ENCODE peak calls at places on chromosomes 3 and 15, in ten cellular contexts. W, V, D, Y, P, Q, Z, E, B and C are unnamed samples.

GRCh38 chr3:15693340-15693739 is 91.8 kb downstream of the BTD start:
- DNase-seq in W (no peak), V (no peak), D (peak; percentile 41), Y (no peak), P (no peak), Q (no peak), Z (no peak), E (no peak), B (peak; percentile 25), C (peak; percentile 31)

GRCh38 chr15:75024102-75024636 is 779 bp downstream of the PPCDC start:
- DNase-seq in W (no peak), V (no peak), D (peak; percentile 43), Y (no peak), P (no peak), Q (peak; percentile 60), Z (no peak), E (peak; percentile 48), B (peak; percentile 43), C (peak; percentile 39)

GRCh38 chr15:76336254-76337046 is at the start of gene ISL2:
- DNase-seq in W (no peak), V (peak; percentile 61), D (peak; percentile 96), Y (peak; percentile 35), P (peak; percentile 83), Q (peak; percentile 97), Z (no peak), E (peak; percentile 64), B (peak; percentile 89), C (peak; percentile 78)

GRCh38 chr3:148191966-148192365 is 505.7 kb upstream of the AGTR1 start:
- DNase-seq in W (no peak), V (no peak), D (no peak), Y (no peak), P (no peak), Q (no peak), Z (no peak), E (no peak), B (no peak), C (no peak)

GRCh38 chr3:141049681-141050080 is 1.5 kb upstream of the SPSB4 start:
- DNase-seq in W (no peak), V (no peak), D (peak; percentile 24), Y (no peak), P (peak; percentile 16), Q (peak; percentile 29), Z (no peak), E (no peak), B (no peak), C (no peak)

GRCh38 chr15:91484141-91484540 is 369.4 kb upstream of the SLCO3A1 start:
- DNase-seq in W (no peak), V (no peak), D (no peak), Y (no peak), P (no peak), Q (no peak), Z (no peak), E (no peak), B (no peak), C (no peak)

GRCh38 chr3:188220988-188221818 is 67.2 kb downstream of the LPP start:
- DNase-seq in W (no peak), V (no peak), D (peak; percentile 80), Y (no peak), P (no peak), Q (peak; percentile 98), Z (no peak), E (no peak), B (peak; percentile 67), C (peak; percentile 83)

GRCh38 chr3:32934150-32934742 is 17.2 kb upstream of the CCR4 start:
- DNase-seq in W (no peak), V (no peak), D (peak; percentile 48), Y (no peak), P (no peak), Q (no peak), Z (no peak), E (no peak), B (peak; percentile 40), C (peak; percentile 9)

GRCh38 chr3:133711013-133711412 is 35.2 kb upstream of the TF start:
- DNase-seq in W (no peak), V (no peak), D (no peak), Y (no peak), P (no peak), Q (no peak), Z (no peak), E (no peak), B (no peak), C (no peak)

GRCh38 chr3:58063022-58063421 is 54.8 kb downstream of the FLNB start:
- DNase-seq in W (no peak), V (no peak), D (no peak), Y (no peak), P (no peak), Q (no peak), Z (no peak), E (no peak), B (no peak), C (no peak)

GRCh38 chr3:127420355-127420655 is 132.5 kb upstream of the PRR20G start:
- DNase-seq in W (no peak), V (no peak), D (no peak), Y (no peak), P (no peak), Q (no peak), Z (no peak), E (no peak), B (no peak), C (no peak)

GRCh38 chr15:61549727-61550126 is 320.6 kb upstream of the RORA start:
- DNase-seq in W (no peak), V (no peak), D (no peak), Y (no peak), P (no peak), Q (no peak), Z (no peak), E (no peak), B (no peak), C (no peak)

GRCh38 chr3:45923755-45924154 is 19.5 kb upstream of the CXCR6 start:
- DNase-seq in W (no peak), V (no peak), D (peak; percentile 66), Y (no peak), P (no peak), Q (peak; percentile 69), Z (no peak), E (no peak), B (peak; percentile 16), C (peak; percentile 34)

GRCh38 chr3:42819351-42819965 is 10.2 kb downstream of the ACKR2 start:
- DNase-seq in W (no peak), V (no peak), D (peak; percentile 22), Y (no peak), P (no peak), Q (no peak), Z (no peak), E (no peak), B (no peak), C (no peak)

GRCh38 chr3:42575137-42575741 is 6.5 kb downstream of the SEC22C start:
- DNase-seq in W (no peak), V (no peak), D (no peak), Y (no peak), P (no peak), Q (no peak), Z (no peak), E (no peak), B (no peak), C (no peak)

GRCh38 chr3:152360303-152360702 is 91.6 kb downstream of the MBNL1 start:
- DNase-seq in W (no peak), V (no peak), D (no peak), Y (no peak), P (no peak), Q (no peak), Z (no peak), E (no peak), B (no peak), C (no peak)

GRCh38 chr3:15055019-15055557 is 10.0 kb downstream of the MRPS25 start:
- DNase-seq in W (no peak), V (peak; percentile 54), D (peak; percentile 40), Y (peak; percentile 47), P (peak; percentile 74), Q (peak; percentile 57), Z (peak; percentile 17), E (no peak), B (peak; percentile 11), C (peak; percentile 31)

GRCh38 chr15:32979710-32980109 is 214.8 kb downstream of the FMN1 start:
- DNase-seq in W (no peak), V (no peak), D (peak; percentile 96), Y (no peak), P (no peak), Q (peak; percentile 77), Z (no peak), E (no peak), B (peak; percentile 46), C (peak; percentile 58)

GRCh38 chr15:57509121-57509520 is 82.6 kb upstream of the MYZAP start:
- DNase-seq in W (no peak), V (no peak), D (no peak), Y (no peak), P (no peak), Q (peak; percentile 72), Z (no peak), E (no peak), B (no peak), C (no peak)

GRCh38 chr3:100603449-100603848 is 6.0 kb upstream of the ADGRG7 start:
- DNase-seq in W (no peak), V (no peak), D (peak; percentile 63), Y (no peak), P (no peak), Q (peak; percentile 47), Z (no peak), E (no peak), B (peak; percentile 46), C (peak; percentile 43)

GRCh38 chr3:142319094-142319493 is 93.7 kb upstream of the GK5 start:
- DNase-seq in W (no peak), V (no peak), D (peak; percentile 78), Y (no peak), P (no peak), Q (peak; percentile 71), Z (no peak), E (no peak), B (peak; percentile 45), C (peak; percentile 85)

GRCh38 chr15:68888419-68888818 is 41.9 kb upstream of the SPESP1 start:
- DNase-seq in W (no peak), V (no peak), D (no peak), Y (no peak), P (peak; percentile 6), Q (no peak), Z (no peak), E (no peak), B (no peak), C (no peak)

GRCh38 chr3:57385498-57385897 is 93.0 kb upstream of the ASB14 start:
- DNase-seq in W (no peak), V (no peak), D (no peak), Y (no peak), P (no peak), Q (no peak), Z (no peak), E (no peak), B (no peak), C (no peak)

GRCh38 chr3:66010348-66011097 is 28.2 kb downstream of the MAGI1 start:
- DNase-seq in W (no peak), V (no peak), D (no peak), Y (no peak), P (no peak), Q (no peak), Z (no peak), E (no peak), B (no peak), C (no peak)

GRCh38 chr3:105979961-105980360 is 111.1 kb upstream of the CBLB start:
- DNase-seq in W (no peak), V (no peak), D (no peak), Y (no peak), P (no peak), Q (no peak), Z (no peak), E (no peak), B (peak; percentile 29), C (peak; percentile 52)

GRCh38 chr3:196186661-196187573 is 24.3 kb downstream of the ZDHHC19 start:
- DNase-seq in W (no peak), V (peak; percentile 64), D (no peak), Y (no peak), P (no peak), Q (no peak), Z (no peak), E (no peak), B (no peak), C (no peak)

GRCh38 chr3:169149349-169149890 is 514.1 kb downstream of the MECOM start:
- DNase-seq in W (peak; percentile 56), V (peak; percentile 4), D (peak; percentile 90), Y (peak; percentile 57), P (peak; percentile 77), Q (peak; percentile 64), Z (peak; percentile 65), E (no peak), B (peak; percentile 91), C (peak; percentile 78)

GRCh38 chr15:93706476-93706875 is 524.9 kb upstream of the MCTP2 start:
- DNase-seq in W (no peak), V (no peak), D (no peak), Y (no peak), P (no peak), Q (no peak), Z (no peak), E (no peak), B (no peak), C (no peak)